ENCODE peak calls at places on chromosomes 13 and 19, in nine cellular contexts. One of them, this sample, is unnamed.
A peak's percentile ranks its signal among the peaks of the same experiment; 100 is the strongest.

GRCh38 chr19:35729763-35730162 is 12.0 kb downstream of the KMT2B start:
- DNase-seq in A549: no peak
- DNase-seq in dorsolateral prefrontal cortex: no peak
- DNase-seq in breast epithelium: no peak
- DNase-seq in omental fat pad: no peak
- DNase-seq in cardiac fibroblast: no peak
- DNase-seq in AG09309: no peak
- DNase-seq in GM06990: no peak
- DNase-seq in cardiac muscle cell: no peak
- DNase-seq in this sample: no peak

GRCh38 chr19:33444993-33445751 is 71.7 kb downstream of the CEBPG start:
- DNase-seq in A549: no peak
- DNase-seq in dorsolateral prefrontal cortex: no peak
- DNase-seq in breast epithelium: no peak
- DNase-seq in omental fat pad: no peak
- DNase-seq in cardiac fibroblast: no peak
- DNase-seq in AG09309: no peak
- DNase-seq in GM06990: no peak
- DNase-seq in cardiac muscle cell: no peak
- DNase-seq in this sample: no peak

GRCh38 chr13:78909276-78909675 is 250.3 kb upstream of the OBI1 start:
- DNase-seq in A549: no peak
- DNase-seq in dorsolateral prefrontal cortex: no peak
- DNase-seq in breast epithelium: no peak
- DNase-seq in omental fat pad: no peak
- DNase-seq in cardiac fibroblast: no peak
- DNase-seq in AG09309: no peak
- DNase-seq in GM06990: no peak
- DNase-seq in cardiac muscle cell: no peak
- DNase-seq in this sample: no peak

GRCh38 chr19:6333439-6333838 is at the start of gene ACER1:
- DNase-seq in A549: no peak
- DNase-seq in dorsolateral prefrontal cortex: no peak
- DNase-seq in breast epithelium: peak; percentile 29
- DNase-seq in omental fat pad: no peak
- DNase-seq in cardiac fibroblast: no peak
- DNase-seq in AG09309: no peak
- DNase-seq in GM06990: no peak
- DNase-seq in cardiac muscle cell: no peak
- DNase-seq in this sample: no peak

GRCh38 chr19:29771708-29772415 is 39.9 kb upstream of the CCNE1 start:
- DNase-seq in A549: peak; percentile 78
- DNase-seq in dorsolateral prefrontal cortex: peak; percentile 68
- DNase-seq in breast epithelium: no peak
- DNase-seq in omental fat pad: no peak
- DNase-seq in cardiac fibroblast: peak; percentile 57
- DNase-seq in AG09309: peak; percentile 1
- DNase-seq in GM06990: no peak
- DNase-seq in cardiac muscle cell: peak; percentile 62
- DNase-seq in this sample: peak; percentile 68

GRCh38 chr19:51365211-51366049 is 758 bp downstream of the ETFB start:
- DNase-seq in A549: peak; percentile 63
- DNase-seq in dorsolateral prefrontal cortex: no peak
- DNase-seq in breast epithelium: no peak
- DNase-seq in omental fat pad: no peak
- DNase-seq in cardiac fibroblast: peak; percentile 78
- DNase-seq in AG09309: no peak
- DNase-seq in GM06990: no peak
- DNase-seq in cardiac muscle cell: peak; percentile 64
- DNase-seq in this sample: no peak

GRCh38 chr13:107459430-107459829 is 755.9 kb downstream of the LIG4 start:
- DNase-seq in A549: no peak
- DNase-seq in dorsolateral prefrontal cortex: no peak
- DNase-seq in breast epithelium: no peak
- DNase-seq in omental fat pad: no peak
- DNase-seq in cardiac fibroblast: peak; percentile 14
- DNase-seq in AG09309: peak; percentile 64
- DNase-seq in GM06990: no peak
- DNase-seq in cardiac muscle cell: peak; percentile 81
- DNase-seq in this sample: no peak

GRCh38 chr13:77981191-77981925 is 62.7 kb upstream of the EDNRB start:
- DNase-seq in A549: no peak
- DNase-seq in dorsolateral prefrontal cortex: no peak
- DNase-seq in breast epithelium: no peak
- DNase-seq in omental fat pad: no peak
- DNase-seq in cardiac fibroblast: peak; percentile 73
- DNase-seq in AG09309: no peak
- DNase-seq in GM06990: no peak
- DNase-seq in cardiac muscle cell: peak; percentile 46
- DNase-seq in this sample: no peak

GRCh38 chr13:75226755-75227435 is 255.1 kb downstream of the TBC1D4 start:
- DNase-seq in A549: peak; percentile 11
- DNase-seq in dorsolateral prefrontal cortex: no peak
- DNase-seq in breast epithelium: no peak
- DNase-seq in omental fat pad: no peak
- DNase-seq in cardiac fibroblast: peak; percentile 94
- DNase-seq in AG09309: peak; percentile 97
- DNase-seq in GM06990: no peak
- DNase-seq in cardiac muscle cell: peak; percentile 89
- DNase-seq in this sample: no peak

GRCh38 chr19:41871573-41872383 is 5.3 kb upstream of the CD79A start:
- DNase-seq in A549: peak; percentile 56
- DNase-seq in dorsolateral prefrontal cortex: no peak
- DNase-seq in breast epithelium: no peak
- DNase-seq in omental fat pad: no peak
- DNase-seq in cardiac fibroblast: no peak
- DNase-seq in AG09309: no peak
- DNase-seq in GM06990: peak; percentile 81
- DNase-seq in cardiac muscle cell: peak; percentile 12
- DNase-seq in this sample: no peak

GRCh38 chr19:6312018-6312417 is 21.4 kb downstream of the ACER1 start:
- DNase-seq in A549: no peak
- DNase-seq in dorsolateral prefrontal cortex: no peak
- DNase-seq in breast epithelium: no peak
- DNase-seq in omental fat pad: no peak
- DNase-seq in cardiac fibroblast: no peak
- DNase-seq in AG09309: no peak
- DNase-seq in GM06990: no peak
- DNase-seq in cardiac muscle cell: no peak
- DNase-seq in this sample: no peak

GRCh38 chr13:27556109-27556508 is 64.2 kb downstream of the LNX2 start:
- DNase-seq in A549: peak; percentile 5
- DNase-seq in dorsolateral prefrontal cortex: no peak
- DNase-seq in breast epithelium: no peak
- DNase-seq in omental fat pad: no peak
- DNase-seq in cardiac fibroblast: peak; percentile 88
- DNase-seq in AG09309: peak; percentile 29
- DNase-seq in GM06990: no peak
- DNase-seq in cardiac muscle cell: peak; percentile 61
- DNase-seq in this sample: no peak

GRCh38 chr19:58317481-58318072 is 9.2 kb upstream of the ZSCAN22 start:
- DNase-seq in A549: peak; percentile 51
- DNase-seq in dorsolateral prefrontal cortex: no peak
- DNase-seq in breast epithelium: no peak
- DNase-seq in omental fat pad: no peak
- DNase-seq in cardiac fibroblast: peak; percentile 61
- DNase-seq in AG09309: no peak
- DNase-seq in GM06990: no peak
- DNase-seq in cardiac muscle cell: peak; percentile 64
- DNase-seq in this sample: no peak

GRCh38 chr19:1651548-1652394 is 644 bp downstream of the TCF3 start:
- DNase-seq in A549: no peak
- DNase-seq in dorsolateral prefrontal cortex: no peak
- DNase-seq in breast epithelium: peak; percentile 34
- DNase-seq in omental fat pad: no peak
- DNase-seq in cardiac fibroblast: peak; percentile 28
- DNase-seq in AG09309: no peak
- DNase-seq in GM06990: no peak
- DNase-seq in cardiac muscle cell: peak; percentile 39
- DNase-seq in this sample: no peak

GRCh38 chr13:65387743-65388347 is 1842.3 kb downstream of the PCDH9 start:
- DNase-seq in A549: peak; percentile 1
- DNase-seq in dorsolateral prefrontal cortex: no peak
- DNase-seq in breast epithelium: no peak
- DNase-seq in omental fat pad: no peak
- DNase-seq in cardiac fibroblast: no peak
- DNase-seq in AG09309: no peak
- DNase-seq in GM06990: no peak
- DNase-seq in cardiac muscle cell: no peak
- DNase-seq in this sample: no peak

GRCh38 chr13:60047943-60048342 is 115.8 kb downstream of the DIAPH3 start:
- DNase-seq in A549: peak; percentile 5
- DNase-seq in dorsolateral prefrontal cortex: no peak
- DNase-seq in breast epithelium: no peak
- DNase-seq in omental fat pad: no peak
- DNase-seq in cardiac fibroblast: peak; percentile 5
- DNase-seq in AG09309: no peak
- DNase-seq in GM06990: no peak
- DNase-seq in cardiac muscle cell: peak; percentile 10
- DNase-seq in this sample: no peak

GRCh38 chr19:30349131-30349730 is 23.0 kb upstream of the ZNF536 start:
- DNase-seq in A549: no peak
- DNase-seq in dorsolateral prefrontal cortex: no peak
- DNase-seq in breast epithelium: no peak
- DNase-seq in omental fat pad: no peak
- DNase-seq in cardiac fibroblast: no peak
- DNase-seq in AG09309: no peak
- DNase-seq in GM06990: no peak
- DNase-seq in cardiac muscle cell: no peak
- DNase-seq in this sample: no peak

GRCh38 chr19:18915639-18916038 is 3.5 kb downstream of the COPE start:
- DNase-seq in A549: peak; percentile 68
- DNase-seq in dorsolateral prefrontal cortex: peak; percentile 47
- DNase-seq in breast epithelium: no peak
- DNase-seq in omental fat pad: no peak
- DNase-seq in cardiac fibroblast: peak; percentile 44
- DNase-seq in AG09309: no peak
- DNase-seq in GM06990: no peak
- DNase-seq in cardiac muscle cell: peak; percentile 40
- DNase-seq in this sample: no peak

GRCh38 chr19:944663-945241 is 18.9 kb downstream of the ARID3A start:
- DNase-seq in A549: no peak
- DNase-seq in dorsolateral prefrontal cortex: no peak
- DNase-seq in breast epithelium: no peak
- DNase-seq in omental fat pad: no peak
- DNase-seq in cardiac fibroblast: no peak
- DNase-seq in AG09309: no peak
- DNase-seq in GM06990: no peak
- DNase-seq in cardiac muscle cell: no peak
- DNase-seq in this sample: no peak

GRCh38 chr13:86737334-86737932 is 933.7 kb upstream of the SLITRK5 start:
- DNase-seq in A549: no peak
- DNase-seq in dorsolateral prefrontal cortex: no peak
- DNase-seq in breast epithelium: no peak
- DNase-seq in omental fat pad: no peak
- DNase-seq in cardiac fibroblast: no peak
- DNase-seq in AG09309: no peak
- DNase-seq in GM06990: no peak
- DNase-seq in cardiac muscle cell: no peak
- DNase-seq in this sample: no peak
- TF ChIP-seq CTCF in A549: no peak
- TF ChIP-seq CTCF in dorsolateral prefrontal cortex: no peak
- TF ChIP-seq CTCF in breast epithelium: no peak
- TF ChIP-seq CTCF in omental fat pad: no peak
- TF ChIP-seq CTCF in cardiac fibroblast: no peak
- TF ChIP-seq CTCF in AG09309: no peak
- TF ChIP-seq CTCF in GM06990: no peak
- TF ChIP-seq CTCF in cardiac muscle cell: no peak
- TF ChIP-seq CTCF in this sample: no peak

DNA sequence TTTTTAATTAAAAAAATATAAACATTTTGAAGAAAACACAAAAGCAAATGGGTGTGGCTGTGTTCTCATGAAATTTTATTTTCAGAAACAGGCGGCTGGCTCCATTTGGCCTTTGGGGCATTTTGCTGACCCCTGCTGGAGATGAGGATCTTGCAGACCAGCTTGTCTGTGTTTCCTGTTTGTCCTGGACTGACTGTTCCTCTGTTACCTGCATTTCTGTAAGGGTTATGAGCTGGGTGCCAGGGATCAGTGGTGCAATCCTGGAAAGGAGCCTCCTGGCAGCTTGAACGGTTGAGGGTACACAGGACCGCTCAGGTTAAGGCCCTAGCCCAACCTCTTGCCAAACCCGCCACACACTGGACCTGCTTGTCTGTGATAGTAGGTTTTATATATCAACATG is 49.9 kb downstream of the ZNF787 start:
- DNase-seq in A549: no peak
- DNase-seq in dorsolateral prefrontal cortex: no peak
- DNase-seq in breast epithelium: no peak
- DNase-seq in omental fat pad: no peak
- DNase-seq in cardiac fibroblast: peak; percentile 21
- DNase-seq in AG09309: no peak
- DNase-seq in GM06990: no peak
- DNase-seq in cardiac muscle cell: no peak
- DNase-seq in this sample: no peak
- TF ChIP-seq CTCF in A549: peak; percentile 13
- TF ChIP-seq CTCF in dorsolateral prefrontal cortex: no peak
- TF ChIP-seq CTCF in breast epithelium: no peak
- TF ChIP-seq CTCF in omental fat pad: no peak
- TF ChIP-seq CTCF in cardiac fibroblast: peak; percentile 41
- TF ChIP-seq CTCF in AG09309: peak; percentile 37
- TF ChIP-seq CTCF in GM06990: peak; percentile 63
- TF ChIP-seq CTCF in cardiac muscle cell: peak; percentile 20
- TF ChIP-seq CTCF in this sample: no peak

GRCh38 chr19:28430214-28430613 is 782.7 kb downstream of the UQCRFS1 start:
- DNase-seq in A549: no peak
- DNase-seq in dorsolateral prefrontal cortex: no peak
- DNase-seq in breast epithelium: no peak
- DNase-seq in omental fat pad: no peak
- DNase-seq in cardiac fibroblast: no peak
- DNase-seq in AG09309: no peak
- DNase-seq in GM06990: no peak
- DNase-seq in cardiac muscle cell: no peak
- DNase-seq in this sample: no peak
- TF ChIP-seq CTCF in A549: no peak
- TF ChIP-seq CTCF in dorsolateral prefrontal cortex: no peak
- TF ChIP-seq CTCF in breast epithelium: no peak
- TF ChIP-seq CTCF in omental fat pad: no peak
- TF ChIP-seq CTCF in cardiac fibroblast: no peak
- TF ChIP-seq CTCF in AG09309: no peak
- TF ChIP-seq CTCF in GM06990: no peak
- TF ChIP-seq CTCF in cardiac muscle cell: no peak
- TF ChIP-seq CTCF in this sample: no peak

DNA sequence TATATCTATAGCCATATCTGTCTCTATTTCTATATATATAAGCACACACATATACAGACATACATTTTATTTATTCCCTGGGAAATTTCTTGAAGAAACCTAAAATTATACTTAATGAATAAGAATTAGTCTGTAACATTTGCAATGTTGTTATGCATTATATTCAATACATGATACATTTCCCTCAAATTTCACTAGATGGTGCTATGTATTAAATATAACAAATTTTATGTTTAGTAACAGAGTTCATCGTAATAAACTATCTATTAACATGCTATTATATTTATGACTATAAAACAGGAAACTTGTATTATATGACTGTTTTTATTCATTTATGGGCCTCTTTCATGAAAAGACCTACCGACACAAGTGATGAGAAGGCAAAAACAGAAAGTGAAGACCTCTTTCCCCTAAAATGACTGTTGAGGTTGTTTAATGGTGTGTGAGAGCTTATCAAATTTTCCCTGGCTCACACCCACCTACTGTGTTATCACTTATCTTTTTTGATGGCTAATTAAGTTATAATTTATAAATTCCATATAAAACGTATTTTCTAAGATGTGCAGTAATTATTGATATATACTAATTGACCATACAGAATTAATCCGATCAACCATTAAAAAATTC is 881.9 kb downstream of the SLITRK6 start:
- DNase-seq in A549: peak; percentile 3
- DNase-seq in dorsolateral prefrontal cortex: no peak
- DNase-seq in breast epithelium: no peak
- DNase-seq in omental fat pad: no peak
- DNase-seq in cardiac fibroblast: peak; percentile 17
- DNase-seq in AG09309: no peak
- DNase-seq in GM06990: no peak
- DNase-seq in cardiac muscle cell: peak; percentile 30
- DNase-seq in this sample: no peak
- TF ChIP-seq CTCF in A549: peak; percentile 39
- TF ChIP-seq CTCF in dorsolateral prefrontal cortex: peak; percentile 71
- TF ChIP-seq CTCF in breast epithelium: peak; percentile 55
- TF ChIP-seq CTCF in omental fat pad: no peak
- TF ChIP-seq CTCF in cardiac fibroblast: no peak
- TF ChIP-seq CTCF in AG09309: no peak
- TF ChIP-seq CTCF in GM06990: no peak
- TF ChIP-seq CTCF in cardiac muscle cell: peak; percentile 31
- TF ChIP-seq CTCF in this sample: peak; percentile 74

This sample was measured in mesothelial cell of epicardium.